ENCODE peak calls at places on chromosomes 6 and 20, in ten cellular contexts. One of them, this sample, is unnamed.

GRCh38 chr6:144417686-144418085 is 132.6 kb downstream of the UTRN start:
- DNase-seq in prostate gland: no peak
- DNase-seq in astrocyte of the spinal cord: peak; percentile 27
- DNase-seq in K562: no peak
- DNase-seq in MCF 10A: peak; percentile 17
- DNase-seq in activated T-cell treated with anti-CD3 and anti-CD28 coated beads for 1 hour: no peak
- DNase-seq in DMS 273 treated with DMSO at 0.1 percent for 48 hours: no peak
- DNase-seq in HEK293T: no peak
- DNase-seq in hepatocyte: no peak
- DNase-seq in psoas muscle: no peak
- DNase-seq in this sample: no peak

GRCh38 chr6:20334334-20334733 is 67.3 kb upstream of the E2F3 start:
- DNase-seq in activated T-cell treated with anti-CD3 and anti-CD28 coated beads for 1 hour: no peak
- DNase-seq in prostate gland: no peak
- DNase-seq in psoas muscle: peak; percentile 51
- DNase-seq in K562: peak; percentile 91
- DNase-seq in HEK293T: no peak
- DNase-seq in MCF 10A: no peak
- DNase-seq in hepatocyte: no peak
- DNase-seq in astrocyte of the spinal cord: no peak
- DNase-seq in DMS 273 treated with DMSO at 0.1 percent for 48 hours: no peak
- DNase-seq in this sample: no peak

GRCh38 chr6:89436226-89436625 is 3.3 kb downstream of the ANKRD6 start:
- DNase-seq in hepatocyte: no peak
- DNase-seq in DMS 273 treated with DMSO at 0.1 percent for 48 hours: no peak
- DNase-seq in activated T-cell treated with anti-CD3 and anti-CD28 coated beads for 1 hour: no peak
- DNase-seq in MCF 10A: no peak
- DNase-seq in psoas muscle: no peak
- DNase-seq in astrocyte of the spinal cord: no peak
- DNase-seq in prostate gland: peak; percentile 13
- DNase-seq in HEK293T: no peak
- DNase-seq in K562: no peak
- DNase-seq in this sample: no peak

GRCh38 chr6:31545291-31545690 is 1.1 kb downstream of the ATP6V1G2 start:
- DNase-seq in psoas muscle: no peak
- DNase-seq in astrocyte of the spinal cord: no peak
- DNase-seq in prostate gland: no peak
- DNase-seq in DMS 273 treated with DMSO at 0.1 percent for 48 hours: no peak
- DNase-seq in K562: no peak
- DNase-seq in MCF 10A: no peak
- DNase-seq in HEK293T: no peak
- DNase-seq in activated T-cell treated with anti-CD3 and anti-CD28 coated beads for 1 hour: no peak
- DNase-seq in hepatocyte: no peak
- DNase-seq in this sample: no peak

GRCh38 chr20:36544134-36545018 is 3.1 kb downstream of the MYL9 start:
- DNase-seq in MCF 10A: peak; percentile 84
- DNase-seq in DMS 273 treated with DMSO at 0.1 percent for 48 hours: no peak
- DNase-seq in hepatocyte: no peak
- DNase-seq in activated T-cell treated with anti-CD3 and anti-CD28 coated beads for 1 hour: no peak
- DNase-seq in psoas muscle: no peak
- DNase-seq in HEK293T: no peak
- DNase-seq in astrocyte of the spinal cord: peak; percentile 52
- DNase-seq in K562: no peak
- DNase-seq in prostate gland: no peak
- DNase-seq in this sample: no peak

GRCh38 chr6:38234934-38235678 is 404.6 kb downstream of the BTBD9 start:
- DNase-seq in MCF 10A: no peak
- DNase-seq in prostate gland: no peak
- DNase-seq in hepatocyte: no peak
- DNase-seq in HEK293T: no peak
- DNase-seq in psoas muscle: no peak
- DNase-seq in DMS 273 treated with DMSO at 0.1 percent for 48 hours: peak; percentile 30
- DNase-seq in astrocyte of the spinal cord: no peak
- DNase-seq in K562: no peak
- DNase-seq in activated T-cell treated with anti-CD3 and anti-CD28 coated beads for 1 hour: no peak
- DNase-seq in this sample: no peak

GRCh38 chr6:39452306-39452705 is 129.8 kb upstream of the KCNK16 start:
- DNase-seq in hepatocyte: no peak
- DNase-seq in DMS 273 treated with DMSO at 0.1 percent for 48 hours: no peak
- DNase-seq in prostate gland: no peak
- DNase-seq in astrocyte of the spinal cord: peak; percentile 77
- DNase-seq in K562: no peak
- DNase-seq in activated T-cell treated with anti-CD3 and anti-CD28 coated beads for 1 hour: no peak
- DNase-seq in psoas muscle: no peak
- DNase-seq in HEK293T: no peak
- DNase-seq in MCF 10A: peak; percentile 75
- DNase-seq in this sample: peak; percentile 1

GRCh38 chr6:163538331-163538730 is 123.8 kb downstream of the QKI start:
- DNase-seq in activated T-cell treated with anti-CD3 and anti-CD28 coated beads for 1 hour: no peak
- DNase-seq in astrocyte of the spinal cord: no peak
- DNase-seq in MCF 10A: no peak
- DNase-seq in K562: no peak
- DNase-seq in hepatocyte: no peak
- DNase-seq in psoas muscle: no peak
- DNase-seq in prostate gland: no peak
- DNase-seq in HEK293T: no peak
- DNase-seq in DMS 273 treated with DMSO at 0.1 percent for 48 hours: no peak
- DNase-seq in this sample: no peak

GRCh38 chr6:36244641-36245280 is 25.1 kb upstream of the PNPLA1 start:
- DNase-seq in MCF 10A: no peak
- DNase-seq in hepatocyte: no peak
- DNase-seq in psoas muscle: no peak
- DNase-seq in astrocyte of the spinal cord: no peak
- DNase-seq in prostate gland: no peak
- DNase-seq in K562: peak; percentile 46
- DNase-seq in activated T-cell treated with anti-CD3 and anti-CD28 coated beads for 1 hour: no peak
- DNase-seq in DMS 273 treated with DMSO at 0.1 percent for 48 hours: no peak
- DNase-seq in HEK293T: no peak
- DNase-seq in this sample: no peak

GRCh38 chr20:63703471-63703975 is 4.3 kb downstream of the ARFRP1 start:
- DNase-seq in activated T-cell treated with anti-CD3 and anti-CD28 coated beads for 1 hour: no peak
- DNase-seq in prostate gland: no peak
- DNase-seq in K562: peak; percentile 6
- DNase-seq in psoas muscle: no peak
- DNase-seq in hepatocyte: no peak
- DNase-seq in HEK293T: peak; percentile 3
- DNase-seq in MCF 10A: no peak
- DNase-seq in astrocyte of the spinal cord: no peak
- DNase-seq in DMS 273 treated with DMSO at 0.1 percent for 48 hours: no peak
- DNase-seq in this sample: no peak

GRCh38 chr6:37971711-37972410 is 152.3 kb downstream of the ZFAND3 start:
- DNase-seq in astrocyte of the spinal cord: no peak
- DNase-seq in HEK293T: no peak
- DNase-seq in activated T-cell treated with anti-CD3 and anti-CD28 coated beads for 1 hour: no peak
- DNase-seq in K562: no peak
- DNase-seq in MCF 10A: no peak
- DNase-seq in prostate gland: no peak
- DNase-seq in psoas muscle: no peak
- DNase-seq in hepatocyte: no peak
- DNase-seq in DMS 273 treated with DMSO at 0.1 percent for 48 hours: no peak
- DNase-seq in this sample: no peak

GRCh38 chr6:43570876-43571441 is 4.9 kb downstream of the XPO5 start:
- DNase-seq in K562: no peak
- DNase-seq in hepatocyte: peak; percentile 13
- DNase-seq in HEK293T: no peak
- DNase-seq in astrocyte of the spinal cord: no peak
- DNase-seq in activated T-cell treated with anti-CD3 and anti-CD28 coated beads for 1 hour: no peak
- DNase-seq in prostate gland: no peak
- DNase-seq in psoas muscle: no peak
- DNase-seq in DMS 273 treated with DMSO at 0.1 percent for 48 hours: no peak
- DNase-seq in MCF 10A: peak; percentile 49
- DNase-seq in this sample: peak; percentile 80

GRCh38 chr6:134849920-134850447 is 99.9 kb downstream of the ALDH8A1 start:
- DNase-seq in prostate gland: no peak
- DNase-seq in K562: no peak
- DNase-seq in psoas muscle: no peak
- DNase-seq in HEK293T: no peak
- DNase-seq in astrocyte of the spinal cord: no peak
- DNase-seq in DMS 273 treated with DMSO at 0.1 percent for 48 hours: no peak
- DNase-seq in hepatocyte: no peak
- DNase-seq in MCF 10A: no peak
- DNase-seq in activated T-cell treated with anti-CD3 and anti-CD28 coated beads for 1 hour: no peak
- DNase-seq in this sample: no peak

GRCh38 chr6:169527306-169527705 is 174.5 kb downstream of the WDR27 start:
- DNase-seq in activated T-cell treated with anti-CD3 and anti-CD28 coated beads for 1 hour: no peak
- DNase-seq in prostate gland: no peak
- DNase-seq in DMS 273 treated with DMSO at 0.1 percent for 48 hours: no peak
- DNase-seq in hepatocyte: no peak
- DNase-seq in HEK293T: no peak
- DNase-seq in K562: no peak
- DNase-seq in psoas muscle: no peak
- DNase-seq in astrocyte of the spinal cord: peak; percentile 33
- DNase-seq in MCF 10A: no peak
- DNase-seq in this sample: peak; percentile 12

GRCh38 chr6:38495922-38496635 is 143.7 kb downstream of the BTBD9 start:
- DNase-seq in activated T-cell treated with anti-CD3 and anti-CD28 coated beads for 1 hour: no peak
- DNase-seq in K562: no peak
- DNase-seq in astrocyte of the spinal cord: no peak
- DNase-seq in MCF 10A: no peak
- DNase-seq in DMS 273 treated with DMSO at 0.1 percent for 48 hours: no peak
- DNase-seq in psoas muscle: no peak
- DNase-seq in hepatocyte: no peak
- DNase-seq in prostate gland: no peak
- DNase-seq in HEK293T: no peak
- DNase-seq in this sample: no peak

GRCh38 chr6:134195164-134195906 is 122.6 kb downstream of the SGK1 start:
- DNase-seq in psoas muscle: no peak
- DNase-seq in MCF 10A: no peak
- DNase-seq in DMS 273 treated with DMSO at 0.1 percent for 48 hours: no peak
- DNase-seq in K562: peak; percentile 29
- DNase-seq in hepatocyte: no peak
- DNase-seq in prostate gland: no peak
- DNase-seq in HEK293T: no peak
- DNase-seq in activated T-cell treated with anti-CD3 and anti-CD28 coated beads for 1 hour: no peak
- DNase-seq in astrocyte of the spinal cord: peak; percentile 27
- DNase-seq in this sample: no peak

GRCh38 chr6:40953486-40953885 is 85.5 kb downstream of the UNC5CL start:
- DNase-seq in activated T-cell treated with anti-CD3 and anti-CD28 coated beads for 1 hour: no peak
- DNase-seq in astrocyte of the spinal cord: no peak
- DNase-seq in K562: no peak
- DNase-seq in prostate gland: no peak
- DNase-seq in MCF 10A: no peak
- DNase-seq in psoas muscle: no peak
- DNase-seq in HEK293T: no peak
- DNase-seq in DMS 273 treated with DMSO at 0.1 percent for 48 hours: no peak
- DNase-seq in hepatocyte: no peak
- DNase-seq in this sample: no peak

GRCh38 chr6:87078983-87079616 is 15.8 kb downstream of the CGA start:
- DNase-seq in K562: peak; percentile 77
- DNase-seq in MCF 10A: peak; percentile 77
- DNase-seq in activated T-cell treated with anti-CD3 and anti-CD28 coated beads for 1 hour: peak; percentile 35
- DNase-seq in hepatocyte: peak; percentile 85
- DNase-seq in HEK293T: peak; percentile 87
- DNase-seq in psoas muscle: peak; percentile 31
- DNase-seq in DMS 273 treated with DMSO at 0.1 percent for 48 hours: peak; percentile 40
- DNase-seq in prostate gland: peak; percentile 11
- DNase-seq in astrocyte of the spinal cord: peak; percentile 61
- DNase-seq in this sample: peak; percentile 56

GRCh38 chr6:116008470-116009229 is 52.0 kb downstream of the FRK start:
- DNase-seq in prostate gland: no peak
- DNase-seq in DMS 273 treated with DMSO at 0.1 percent for 48 hours: no peak
- DNase-seq in activated T-cell treated with anti-CD3 and anti-CD28 coated beads for 1 hour: no peak
- DNase-seq in HEK293T: no peak
- DNase-seq in psoas muscle: no peak
- DNase-seq in hepatocyte: no peak
- DNase-seq in K562: no peak
- DNase-seq in astrocyte of the spinal cord: peak; percentile 90
- DNase-seq in MCF 10A: peak; percentile 67
- DNase-seq in this sample: peak; percentile 92

GRCh38 chr20:4844766-4845465 is 123.2 kb downstream of the PRND start:
- DNase-seq in K562: no peak
- DNase-seq in hepatocyte: no peak
- DNase-seq in psoas muscle: no peak
- DNase-seq in prostate gland: no peak
- DNase-seq in activated T-cell treated with anti-CD3 and anti-CD28 coated beads for 1 hour: no peak
- DNase-seq in HEK293T: no peak
- DNase-seq in MCF 10A: no peak
- DNase-seq in astrocyte of the spinal cord: no peak
- DNase-seq in DMS 273 treated with DMSO at 0.1 percent for 48 hours: no peak
- DNase-seq in this sample: peak; percentile 83

GRCh38 chr6:152085533-152085932 is 278.1 kb downstream of the ESR1 start:
- DNase-seq in prostate gland: no peak
- DNase-seq in MCF 10A: peak; percentile 64
- DNase-seq in astrocyte of the spinal cord: no peak
- DNase-seq in psoas muscle: no peak
- DNase-seq in HEK293T: no peak
- DNase-seq in K562: no peak
- DNase-seq in hepatocyte: no peak
- DNase-seq in activated T-cell treated with anti-CD3 and anti-CD28 coated beads for 1 hour: no peak
- DNase-seq in DMS 273 treated with DMSO at 0.1 percent for 48 hours: no peak
- DNase-seq in this sample: no peak

GRCh38 chr6:71336901-71337300 is 48.3 kb downstream of the OGFRL1 start:
- DNase-seq in HEK293T: no peak
- DNase-seq in astrocyte of the spinal cord: no peak
- DNase-seq in psoas muscle: no peak
- DNase-seq in hepatocyte: no peak
- DNase-seq in activated T-cell treated with anti-CD3 and anti-CD28 coated beads for 1 hour: no peak
- DNase-seq in MCF 10A: no peak
- DNase-seq in K562: no peak
- DNase-seq in DMS 273 treated with DMSO at 0.1 percent for 48 hours: no peak
- DNase-seq in prostate gland: no peak
- DNase-seq in this sample: no peak

GRCh38 chr20:9329356-9330092 is 184.9 kb upstream of the LAMP5 start:
- DNase-seq in HEK293T: no peak
- DNase-seq in hepatocyte: no peak
- DNase-seq in DMS 273 treated with DMSO at 0.1 percent for 48 hours: no peak
- DNase-seq in K562: no peak
- DNase-seq in prostate gland: no peak
- DNase-seq in astrocyte of the spinal cord: no peak
- DNase-seq in psoas muscle: no peak
- DNase-seq in activated T-cell treated with anti-CD3 and anti-CD28 coated beads for 1 hour: no peak
- DNase-seq in MCF 10A: no peak
- DNase-seq in this sample: no peak

GRCh38 chr20:11901127-11901526 is 16.6 kb upstream of the BTBD3 start:
- DNase-seq in astrocyte of the spinal cord: peak; percentile 88
- DNase-seq in K562: no peak
- DNase-seq in prostate gland: no peak
- DNase-seq in activated T-cell treated with anti-CD3 and anti-CD28 coated beads for 1 hour: no peak
- DNase-seq in HEK293T: no peak
- DNase-seq in MCF 10A: peak; percentile 32
- DNase-seq in psoas muscle: no peak
- DNase-seq in DMS 273 treated with DMSO at 0.1 percent for 48 hours: no peak
- DNase-seq in hepatocyte: no peak
- DNase-seq in this sample: peak; percentile 62